ENCODE peak calls at places on chromosomes 6 and 20, in five cellular contexts. N is HS-5, Z is prostate gland, D is choroid plexus epithelial cell, L is NCI-H774. X is an unnamed sample.

GRCh38 chr6:117491916-117492315 is 9.4 kb downstream of the DCBLD1 start:
- DNase-seq in Z (no peak), N (peak), L (no peak), D (peak), X (no peak)

GRCh38 chr6:105733556-105734162 is 330.8 kb upstream of the PREP start:
- DNase-seq in D (peak), L (peak), N (no peak), Z (no peak), X (peak)

GRCh38 chr6:35317483-35318199 is 20.0 kb downstream of the DEF6 start:
- DNase-seq in D (no peak), N (peak), Z (no peak), L (no peak), X (peak)

GRCh38 chr6:150919938-150920337 is 54.4 kb downstream of the MTHFD1L start:
- DNase-seq in Z (no peak), D (no peak), L (no peak), N (no peak), X (no peak)

GRCh38 chr6:158630944-158631616 is 13.5 kb downstream of the DYNLT1 start:
- DNase-seq in N (no peak), L (no peak), Z (peak), D (peak), X (no peak)

GRCh38 chr6:162442675-162443074 is 284.9 kb downstream of the PRKN start:
- DNase-seq in L (peak), D (no peak), N (no peak), Z (no peak), X (peak)

GRCh38 chr6:75201901-75202672 is 3.8 kb downstream of the COL12A1 start:
- DNase-seq in Z (no peak), L (peak), D (peak), N (no peak), X (peak)

GRCh38 chr6:128422200-128422599 is 98.2 kb downstream of the PTPRK start:
- DNase-seq in D (no peak), N (no peak), Z (no peak), L (no peak), X (no peak)

GRCh38 chr6:16322666-16323312 is 84.4 kb downstream of the GMPR start:
- DNase-seq in Z (peak), L (peak), N (no peak), D (peak), X (peak)

GRCh38 chr20:35561268-35561667 is 19.4 kb downstream of the ERGIC3 start:
- DNase-seq in D (peak), Z (no peak), L (no peak), N (peak), X (peak)

GRCh38 chr20:49685161-49685601 is 28.5 kb downstream of the B4GALT5 start:
- DNase-seq in L (no peak), N (no peak), D (peak), Z (no peak), X (no peak)

GRCh38 chr20:10595230-10595629 is 78.6 kb downstream of the JAG1 start:
- DNase-seq in L (no peak), N (no peak), Z (no peak), D (no peak), X (no peak)

GRCh38 chr6:15268130-15268908 is 22.4 kb downstream of the JARID2 start:
- DNase-seq in Z (no peak), L (no peak), N (no peak), D (peak), X (no peak)

GRCh38 chr20:32356935-32357868 is 929 bp upstream of the ASXL1 start:
- DNase-seq in D (peak), L (no peak), Z (peak), N (peak), X (peak)

GRCh38 chr6:112298021-112298745 is 43.8 kb upstream of the LAMA4 start:
- DNase-seq in D (peak), N (peak), Z (no peak), L (no peak), X (peak)

GRCh38 chr6:113595921-113596376 is 261.2 kb upstream of the MARCKS start:
- DNase-seq in Z (peak), D (peak), N (no peak), L (no peak), X (no peak)

GRCh38 chr6:130303436-130303835 is 62.4 kb upstream of the TMEM200A start:
- DNase-seq in L (no peak), D (peak), Z (no peak), N (peak), X (no peak)

GRCh38 chr6:105536961-105537360 is 134.1 kb upstream of the PREP start:
- DNase-seq in L (no peak), N (no peak), D (peak), Z (no peak), X (no peak)

GRCh38 chr6:21887301-21888185 is 294.0 kb downstream of the SOX4 start:
- DNase-seq in N (no peak), D (peak), Z (peak), L (peak), X (no peak)

GRCh38 chr6:160036790-160037206 is 67.9 kb downstream of the IGF2R start:
- DNase-seq in D (no peak), Z (no peak), N (peak), L (no peak), X (no peak)

GRCh38 chr6:25307805-25308494 is 28.8 kb downstream of the CARMIL1 start:
- DNase-seq in L (no peak), N (no peak), D (no peak), Z (no peak), X (no peak)

GRCh38 chr6:158231551-158232444 is 63.6 kb downstream of the GTF2H5 start:
- DNase-seq in N (no peak), D (peak), Z (peak), L (peak), X (peak)

GRCh38 chr6:114008331-114008730 is 37.4 kb upstream of the HDAC2 start:
- DNase-seq in D (peak), L (no peak), Z (no peak), N (no peak), X (no peak)

GRCh38 chr6:165799736-165800135 is 136.7 kb upstream of the PDE10A start:
- DNase-seq in Z (no peak), N (no peak), L (no peak), D (peak), X (no peak)

GRCh38 chr6:1256435-1257008 is 55.4 kb upstream of the FOXQ1 start:
- DNase-seq in Z (no peak), N (no peak), D (no peak), L (no peak), X (no peak)